ENCODE peak calls at places on chromosomes 1 and 21, in nine cellular contexts. S, Y, V, G, X, B, F, J and P are unnamed samples. For H3K4me1, the result is how much of the 10 kb centered on the place peaks cover.

GRCh38 chr1:205711105-205712048 is 31.1 kb upstream of the SLC45A3 start:
- DNase-seq in V (no peak), X (peak), S (peak), Y (peak), J (peak), F (peak), G (peak), B (peak), P (peak)

GRCh38 chr21:38178653-38179503 is 77.9 kb upstream of the KCNJ15 start:
- DNase-seq in X (no peak), V (no peak), B (no peak), G (no peak), S (no peak), J (no peak), F (no peak), Y (no peak), P (no peak)

GRCh38 chr1:22323846-22324504 is 127.7 kb upstream of the ZBTB40 start:
- DNase-seq in F (no peak), G (no peak), S (no peak), V (peak), J (no peak), X (no peak), B (no peak), Y (no peak), P (no peak)

GRCh38 chr1:114154963-114155322 is 1.3 kb upstream of the SYT6 start:
- DNase-seq in J (no peak), X (no peak), F (no peak), Y (peak), B (peak), V (peak), S (peak), G (no peak), P (peak)

GRCh38 chr1:246454655-246455054 is 52.4 kb downstream of the SMYD3 start:
- DNase-seq in J (no peak), V (no peak), X (no peak), Y (no peak), F (no peak), B (no peak), G (no peak), S (no peak), P (no peak)

GRCh38 chr21:28641731-28642130 is 350.9 kb downstream of the LTN1 start:
- DNase-seq in X (no peak), G (no peak), Y (no peak), V (no peak), F (no peak), S (no peak), J (no peak), B (no peak), P (no peak)

GRCh38 chr1:240515505-240515904 is 96.5 kb downstream of the GREM2 start:
- DNase-seq in Y (no peak), F (peak), V (no peak), J (no peak), G (no peak), X (no peak), S (no peak), B (peak), P (no peak)

GRCh38 chr1:110305875-110306420 is 33.2 kb upstream of the RBM15 start:
- DNase-seq in G (no peak), V (no peak), S (no peak), X (no peak), B (no peak), F (no peak), J (no peak), Y (no peak), P (no peak)

GRCh38 chr1:151975311-151976014 is 18.2 kb downstream of the S100A10 start:
- DNase-seq in F (no peak), B (no peak), V (no peak), G (no peak), Y (no peak), J (no peak), X (no peak), S (no peak), P (no peak)

GRCh38 chr1:160638540-160638857 is 8.3 kb downstream of the SLAMF1 start:
- DNase-seq in V (no peak), B (no peak), X (no peak), S (no peak), J (no peak), Y (no peak), F (no peak), G (no peak), P (no peak)

GRCh38 chr1:34779962-34780361 is 1.1 kb upstream of the GJB3 start:
- DNase-seq in Y (no peak), S (no peak), B (no peak), X (no peak), G (no peak), F (no peak), V (no peak), J (no peak), P (no peak)

GRCh38 chr1:113930499-113931161 is 1.5 kb downstream of the HIPK1 start:
- DNase-seq in B (peak), S (peak), G (no peak), Y (no peak), X (no peak), V (no peak), J (peak), F (peak), P (peak)

GRCh38 chr1:1540015-1540816 is at the start of gene TMEM240:
- DNase-seq in G (peak), X (no peak), B (peak), J (peak), V (peak), F (peak), S (peak), Y (no peak), P (peak)

GRCh38 chr1:95951291-95951690 is 717.3 kb downstream of the RWDD3 start:
- DNase-seq in S (peak), B (no peak), V (no peak), F (no peak), G (no peak), Y (no peak), J (no peak), X (no peak), P (no peak)

GRCh38 chr21:23401278-23401677 is 2206.0 kb downstream of the MRPL39 start:
- DNase-seq in F (no peak), B (no peak), G (peak), S (peak), X (no peak), V (no peak), J (no peak), Y (no peak), P (no peak)

GRCh38 chr1:3454811-3455618 is 550 bp downstream of the ARHGEF16 start:
- DNase-seq in B (no peak), X (no peak), V (peak), G (peak), S (peak), F (no peak), J (peak), Y (no peak), P (no peak)

GRCh38 chr1:181083842-181084605 is 4.5 kb upstream of the IER5 start:
- DNase-seq in G (no peak), V (no peak), S (peak), J (no peak), Y (no peak), B (peak), X (peak), F (no peak), P (no peak)

GRCh38 chr1:41149570-41149969 is 92.5 kb downstream of the SCMH1 start:
- DNase-seq in B (no peak), F (no peak), S (no peak), V (no peak), X (no peak), G (no peak), Y (no peak), J (no peak), P (no peak)

GRCh38 chr1:85264150-85264549 is 4.7 kb upstream of the C1orf52 start:
- DNase-seq in X (no peak), Y (no peak), B (peak), G (no peak), J (no peak), V (no peak), S (no peak), F (peak), P (no peak)

GRCh38 chr1:23475641-23476040 is 8.3 kb downstream of the ASAP3 start:
- DNase-seq in B (peak), J (no peak), X (no peak), Y (no peak), S (no peak), V (no peak), F (no peak), G (no peak), P (peak)

GRCh38 chr1:13829152-13829769 is 129.3 kb downstream of the PRDM2 start:
- DNase-seq in V (no peak), Y (no peak), S (no peak), J (no peak), B (no peak), X (peak), G (no peak), F (no peak), P (no peak)

GRCh38 chr1:59261537-59261936 is 35.4 kb upstream of the FGGY start:
- DNase-seq in S (no peak), F (no peak), Y (no peak), B (no peak), G (no peak), V (no peak), X (no peak), J (no peak), P (peak)

GRCh38 chr1:36384542-36385409 is 948 bp downstream of the STK40 start:
- DNase-seq in B (peak), F (no peak), V (peak), Y (no peak), J (no peak), X (peak), S (peak), G (no peak), P (peak)

GRCh38 chr1:6880951-6881690 is 95.9 kb downstream of the CAMTA1 start:
- DNase-seq in F (no peak), X (no peak), G (no peak), Y (no peak), J (no peak), V (no peak), S (no peak), B (no peak), P (peak)

GRCh38 chr1:67053535-67053784 is 488 bp downstream of the SLC35D1 start:
- DNase-seq in V (no peak), S (no peak), J (peak), G (no peak), B (peak), X (no peak), F (no peak), Y (no peak), P (peak)

GRCh38 chr1:196193891-196194559 is 414.2 kb downstream of the KCNT2 start:
- DNase-seq in F (peak), B (no peak), V (no peak), G (no peak), J (no peak), S (no peak), Y (no peak), X (no peak), P (peak)

GRCh38 chr1:206663832-206664652 is 20.7 kb upstream of the MAPKAPK2 start:
- DNase-seq in X (peak), J (peak), G (peak), S (peak), B (peak), Y (no peak), F (peak), V (no peak), P (peak)

GRCh38 chr1:54284781-54285563 is 85.0 kb downstream of the MRPL37 start:
- DNase-seq in B (no peak), F (no peak), J (no peak), G (no peak), Y (no peak), V (peak), X (no peak), S (no peak), P (no peak)

GRCh38 chr1:204076891-204077290 is 4.0 kb downstream of the SOX13 start:
- DNase-seq in F (no peak), V (no peak), S (peak), G (no peak), Y (no peak), B (peak), X (no peak), J (no peak), P (peak)

GRCh38 chr1:204075890-204076837 is 3.2 kb downstream of the SOX13 start:
- DNase-seq in Y (no peak), X (no peak), B (no peak), V (no peak), J (no peak), F (no peak), S (no peak), G (no peak), P (no peak)

GRCh38 chr1:204073837-204074273 is 940 bp downstream of the SOX13 start:
- DNase-seq in G (no peak), B (peak), F (no peak), V (peak), J (no peak), S (no peak), X (no peak), Y (no peak), P (no peak)

GRCh38 chr1:204074274-204075115 is 1.6 kb downstream of the SOX13 start:
- DNase-seq in X (no peak), B (peak), V (peak), S (peak), G (peak), F (peak), Y (no peak), J (peak), P (peak)

DNA sequence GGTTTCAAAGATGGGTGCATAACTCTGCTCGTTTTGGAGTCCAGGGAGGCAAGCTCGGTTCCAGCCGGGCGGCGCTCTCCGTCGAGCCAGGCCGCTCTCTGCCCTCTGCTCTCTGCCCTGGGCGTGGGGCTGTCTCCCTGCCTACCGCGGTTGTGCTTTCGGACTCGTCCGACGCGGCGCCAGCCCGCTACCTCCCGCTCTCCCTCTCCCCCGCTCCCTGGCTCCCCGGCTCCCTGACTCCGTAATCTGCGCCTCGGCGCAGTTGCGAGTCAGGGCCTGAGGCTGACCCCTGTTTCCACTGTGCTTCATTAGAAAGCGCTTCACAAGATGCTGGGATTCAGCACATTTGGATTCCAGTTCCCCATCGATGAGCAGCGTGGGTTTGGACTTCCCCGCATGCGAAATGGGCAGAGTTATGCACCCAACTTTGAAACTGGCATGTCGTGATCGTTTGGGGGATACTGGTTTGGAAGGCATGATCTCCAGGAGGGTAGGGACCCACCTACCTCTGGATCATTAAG is 2.3 kb downstream of the SOX13 start:
- DNase-seq in G (no peak), J (no peak), X (no peak), Y (no peak), F (no peak), S (peak), V (peak), B (peak), P (peak)
- H3K4me1 ChIP-seq in G (under half), J (under half), X (half or more), Y (under half), F (under half), S (under half), V (under half), B (under half), P (under half)

GRCh38 chr1:28579374-28579773 is 12.7 kb upstream of the RAB42 start:
- DNase-seq in S (no peak), J (no peak), F (no peak), Y (peak), B (peak), G (no peak), V (no peak), X (no peak), P (no peak)
- H3K9ac ChIP-seq in S (peak), J (no peak), F (peak), Y (peak), B (peak), G (peak), V (no peak), X (peak), P (peak)

GRCh38 chr21:33939224-33939623 is 23.6 kb upstream of the ATP5PO start:
- DNase-seq in S (no peak), V (no peak), F (peak), Y (no peak), B (no peak), J (no peak), G (no peak), X (no peak), P (no peak)
- H3K4me1 ChIP-seq in S (under half), V (under half), F (under half), Y (under half), B (under half), J (under half), G (under half), X (under half), P (under half)

GRCh38 chr1:248813546-248813945 is 12.2 kb downstream of the SH3BP5L start:
- DNase-seq in G (no peak), J (no peak), B (no peak), Y (no peak), V (no peak), S (no peak), F (no peak), X (no peak), P (no peak)

GRCh38 chr1:248814351-248814750 is 11.4 kb downstream of the SH3BP5L start:
- DNase-seq in S (no peak), X (no peak), J (no peak), G (no peak), F (no peak), Y (no peak), V (no peak), B (no peak), P (no peak)

GRCh38 chr1:248811514-248812490 is 13.9 kb downstream of the SH3BP5L start:
- DNase-seq in J (no peak), X (no peak), G (no peak), S (peak), F (no peak), Y (no peak), V (no peak), B (no peak), P (no peak)

GRCh38 chr1:248810727-248811513 is 14.8 kb downstream of the SH3BP5L start:
- DNase-seq in B (peak), G (no peak), J (no peak), X (no peak), Y (no peak), S (no peak), F (no peak), V (no peak), P (no peak)

GRCh38 chr1:248812736-248813425 is 12.8 kb downstream of the SH3BP5L start:
- DNase-seq in B (no peak), Y (no peak), G (no peak), J (no peak), V (no peak), X (no peak), S (no peak), F (no peak), P (no peak)
- H3K9ac ChIP-seq in B (no peak), Y (no peak), G (no peak), J (no peak), V (no peak), X (no peak), S (no peak), F (no peak), P (no peak)

GRCh38 chr1:212034516-212035122 is 738 bp downstream of the INTS7 start:
- DNase-seq in J (peak), S (no peak), V (no peak), B (no peak), G (no peak), F (no peak), X (no peak), Y (peak), P (peak)
- H3K4me1 ChIP-seq in J (under half), S (under half), V (under half), B (under half), G (under half), F (under half), X (under half), Y (under half), P (under half)